ENCODE peak calls at places on chromosome 9, in six cellular contexts. S is GM13976; Q is stimulated activated CD4-positive, alpha-beta T cell treated with anti-CD3 and anti-CD28 coated beads, TNF-alpha, amount 100 ng/mL, for 4 hours; F is GM12891; G is KBM-7; K is lung microvascular endothelial cell. J is an unnamed sample.

GRCh38 chr9:71783120-71783523 is 14.8 kb upstream of the CEMIP2 start:
- DNase-seq in F (no peak), K (peak; percentile 40), S (peak; percentile 22), G (no peak), Q (peak; percentile 77), J (no peak)

GRCh38 chr9:90505695-90506094 is 136.9 kb downstream of the DIRAS2 start:
- DNase-seq in G (no peak), F (no peak), K (no peak), S (no peak), Q (no peak), J (no peak)

GRCh38 chr9:38692707-38693106 is 27.2 kb downstream of the FAM240B start:
- DNase-seq in Q (no peak), G (no peak), S (no peak), K (no peak), F (no peak), J (no peak)

GRCh38 chr9:33233659-33234335 is 6.2 kb upstream of the SPINK4 start:
- DNase-seq in G (no peak), K (peak; percentile 80), Q (no peak), S (no peak), F (no peak), J (peak; percentile 36)

GRCh38 chr9:70142101-70142500 is 98.5 kb downstream of the MAMDC2 start:
- DNase-seq in S (no peak), K (no peak), F (no peak), Q (no peak), G (no peak), J (no peak)

GRCh38 chr9:137095664-137096517 is 9.1 kb downstream of the MAN1B1 start:
- DNase-seq in G (no peak), S (peak; percentile 88), Q (peak; percentile 74), F (peak; percentile 65), K (no peak), J (no peak)

GRCh38 chr9:38629511-38629910 is 9.1 kb upstream of the ANKRD18A start:
- DNase-seq in F (no peak), G (no peak), K (no peak), Q (no peak), S (no peak), J (no peak)

GRCh38 chr9:106146066-106146840 is 451.9 kb downstream of the TMEM38B start:
- DNase-seq in K (no peak), Q (no peak), F (no peak), S (no peak), G (no peak), J (no peak)

GRCh38 chr9:111427186-111427585 is 57.0 kb downstream of the ECPAS start:
- DNase-seq in S (no peak), Q (no peak), K (peak; percentile 57), G (no peak), F (no peak), J (peak; percentile 81)

GRCh38 chr9:91415290-91415689 is 8.3 kb downstream of the NFIL3 start:
- DNase-seq in G (peak; percentile 56), F (no peak), K (no peak), S (peak; percentile 60), Q (no peak), J (no peak)

GRCh38 chr9:109699019-109699418 is 81.0 kb upstream of the PALM2AKAP2 start:
- DNase-seq in S (no peak), Q (no peak), G (no peak), K (no peak), F (no peak), J (no peak)

GRCh38 chr9:95764490-95764889 is 111.0 kb upstream of the ERCC6L2 start:
- DNase-seq in K (no peak), S (no peak), F (no peak), G (no peak), Q (no peak), J (no peak)

GRCh38 chr9:133362359-133363044 is 6.2 kb downstream of the SURF2 start:
- DNase-seq in Q (no peak), F (no peak), S (no peak), K (no peak), G (no peak), J (peak; percentile 86)

GRCh38 chr9:108412755-108413154 is 443.0 kb downstream of the ACTL7B start:
- DNase-seq in F (no peak), G (peak; percentile 1), S (no peak), Q (no peak), K (peak; percentile 5), J (peak; percentile 31)

GRCh38 chr9:127086771-127087170 is 35.7 kb downstream of the ANGPTL2 start:
- DNase-seq in G (no peak), F (no peak), Q (no peak), K (no peak), S (no peak), J (no peak)

GRCh38 chr9:4167040-4167671 is 132.7 kb downstream of the GLIS3 start:
- DNase-seq in F (no peak), G (no peak), Q (no peak), S (no peak), K (no peak), J (no peak)

GRCh38 chr9:112439171-112439570 is 47.5 kb upstream of the KIAA1958 start:
- DNase-seq in K (no peak), Q (no peak), G (no peak), F (no peak), S (no peak), J (no peak)

GRCh38 chr9:133929599-133929998 is 62.5 kb downstream of the VAV2 start:
- DNase-seq in K (no peak), Q (no peak), F (no peak), G (no peak), S (no peak), J (no peak)

GRCh38 chr9:136489731-136490130 is 6.9 kb upstream of the SEC16A start:
- DNase-seq in F (no peak), S (no peak), K (no peak), G (no peak), Q (no peak), J (no peak)

GRCh38 chr9:70496244-70496643 is 81.8 kb upstream of the KLF9 start:
- DNase-seq in G (no peak), S (no peak), Q (no peak), K (no peak), F (no peak), J (no peak)

GRCh38 chr9:103913899-103914298 is 180.2 kb upstream of the SMC2 start:
- DNase-seq in F (no peak), G (no peak), S (no peak), K (no peak), Q (no peak), J (no peak)

GRCh38 chr9:93600504-93600903 is 24.1 kb downstream of the PHF2 start:
- DNase-seq in Q (no peak), S (no peak), F (no peak), G (peak; percentile 38), K (no peak), J (peak; percentile 43)

GRCh38 chr9:89008346-89009048 is 17.2 kb downstream of the S1PR3 start:
- DNase-seq in S (no peak), K (no peak), Q (no peak), F (no peak), G (peak; percentile 31), J (no peak)

GRCh38 chr9:69696802-69697201 is 24.6 kb upstream of the APBA1 start:
- DNase-seq in Q (no peak), K (peak; percentile 7), S (no peak), F (no peak), G (no peak), J (no peak)

GRCh38 chr9:33415152-33416038 is 13.0 kb upstream of the AQP7 start:
- DNase-seq in Q (peak; percentile 74), G (peak; percentile 65), F (peak; percentile 76), K (peak; percentile 56), S (peak; percentile 85), J (peak; percentile 70)

GRCh38 chr9:14098102-14098501 is 215.8 kb downstream of the NFIB start:
- DNase-seq in G (no peak), K (peak; percentile 60), S (no peak), F (no peak), Q (no peak), J (no peak)

GRCh38 chr9:15834541-15834940 is 281.7 kb downstream of the CCDC171 start:
- DNase-seq in F (no peak), S (no peak), Q (no peak), G (no peak), K (peak; percentile 4), J (peak; percentile 83)